ENCODE peak calls at places on chromosomes 7 and 10, in eight cellular contexts. H is heart right ventricle; W is aorta; Y is tibial nerve; C is ascending aorta; I is upper lobe of left lung; B is CD8-positive, alpha-beta T cell; G is cardiac muscle cell. V is an unnamed sample.
A peak's percentile ranks its signal among the peaks of the same experiment; 100 is the strongest.

GRCh38 chr7:154996101-154996500 is 6.8 kb downstream of the PAXIP1 start:
- DNase-seq in H (no peak), W (no peak), Y (no peak), C (no peak), I (no peak), B (no peak), G (no peak), V (no peak)

GRCh38 chr7:7271094-7271874 is 88.9 kb downstream of the C1GALT1 start:
- DNase-seq in H (no peak), W (no peak), Y (no peak), C (no peak), I (no peak), B (no peak), G (no peak), V (no peak)

GRCh38 chr7:923108-924041 is 31.1 kb downstream of the ADAP1 start:
- DNase-seq in H (peak; percentile 56), W (peak; percentile 90), Y (peak; percentile 31), C (peak; percentile 79), I (peak; percentile 86), B (peak; percentile 96), G (peak; percentile 48), V (peak; percentile 76)

GRCh38 chr7:32290015-32290414 is 200.2 kb downstream of the LSM5 start:
- DNase-seq in H (peak; percentile 62), W (peak; percentile 48), Y (no peak), C (no peak), I (peak; percentile 33), B (no peak), G (no peak), V (peak; percentile 70)

GRCh38 chr7:23380961-23381360 is 81.8 kb downstream of the MALSU1 start:
- DNase-seq in H (no peak), W (no peak), Y (no peak), C (no peak), I (no peak), B (no peak), G (peak; percentile 25), V (no peak)

GRCh38 chr10:48457949-48458661 is 146.8 kb downstream of the ARHGAP22 start:
- DNase-seq in H (no peak), W (peak; percentile 20), Y (no peak), C (no peak), I (no peak), B (no peak), G (no peak), V (peak; percentile 48)

GRCh38 chr7:31020652-31021051 is 31.5 kb upstream of the ADCYAP1R1 start:
- DNase-seq in H (no peak), W (no peak), Y (no peak), C (no peak), I (no peak), B (no peak), G (no peak), V (no peak)

GRCh38 chr7:128827248-128827958 is 2.8 kb upstream of the FLNC start:
- DNase-seq in H (peak; percentile 62), W (peak; percentile 77), Y (no peak), C (peak; percentile 71), I (no peak), B (no peak), G (peak; percentile 74), V (no peak)

GRCh38 chr10:122141821-122142651 is 129.1 kb upstream of the BTBD16 start:
- DNase-seq in H (peak; percentile 49), W (peak; percentile 71), Y (no peak), C (no peak), I (no peak), B (no peak), G (no peak), V (no peak)

GRCh38 chr10:43340101-43340500 is 31.3 kb upstream of the FXYD4 start:
- DNase-seq in H (no peak), W (no peak), Y (no peak), C (no peak), I (no peak), B (no peak), G (no peak), V (no peak)

GRCh38 chr7:80699030-80699638 is 60.7 kb downstream of the CD36 start:
- DNase-seq in H (no peak), W (no peak), Y (no peak), C (no peak), I (no peak), B (no peak), G (peak; percentile 71), V (no peak)

GRCh38 chr10:78657622-78658165 is 411.1 kb upstream of the ZMIZ1 start:
- DNase-seq in H (peak; percentile 74), W (peak; percentile 86), Y (peak; percentile 74), C (no peak), I (peak; percentile 79), B (peak; percentile 67), G (peak; percentile 82), V (peak; percentile 84)

GRCh38 chr7:86793129-86793528 is 149.4 kb downstream of the GRM3 start:
- DNase-seq in H (no peak), W (no peak), Y (no peak), C (no peak), I (no peak), B (no peak), G (no peak), V (no peak)

GRCh38 chr7:41979834-41980307 is 257.1 kb downstream of the GLI3 start:
- DNase-seq in H (no peak), W (no peak), Y (no peak), C (no peak), I (no peak), B (no peak), G (peak; percentile 87), V (no peak)

GRCh38 chr7:24477807-24478655 is 95.2 kb upstream of the PALS2 start:
- DNase-seq in H (no peak), W (peak; percentile 54), Y (peak; percentile 19), C (no peak), I (peak; percentile 24), B (no peak), G (peak; percentile 75), V (no peak)

GRCh38 chr7:74598558-74598957 is 59.0 kb upstream of the GTF2I start:
- DNase-seq in H (no peak), W (no peak), Y (no peak), C (no peak), I (no peak), B (no peak), G (no peak), V (no peak)

GRCh38 chr7:10824154-10824553 is 149.5 kb upstream of the PHF14 start:
- DNase-seq in H (no peak), W (no peak), Y (no peak), C (no peak), I (no peak), B (no peak), G (no peak), V (no peak)

DNA sequence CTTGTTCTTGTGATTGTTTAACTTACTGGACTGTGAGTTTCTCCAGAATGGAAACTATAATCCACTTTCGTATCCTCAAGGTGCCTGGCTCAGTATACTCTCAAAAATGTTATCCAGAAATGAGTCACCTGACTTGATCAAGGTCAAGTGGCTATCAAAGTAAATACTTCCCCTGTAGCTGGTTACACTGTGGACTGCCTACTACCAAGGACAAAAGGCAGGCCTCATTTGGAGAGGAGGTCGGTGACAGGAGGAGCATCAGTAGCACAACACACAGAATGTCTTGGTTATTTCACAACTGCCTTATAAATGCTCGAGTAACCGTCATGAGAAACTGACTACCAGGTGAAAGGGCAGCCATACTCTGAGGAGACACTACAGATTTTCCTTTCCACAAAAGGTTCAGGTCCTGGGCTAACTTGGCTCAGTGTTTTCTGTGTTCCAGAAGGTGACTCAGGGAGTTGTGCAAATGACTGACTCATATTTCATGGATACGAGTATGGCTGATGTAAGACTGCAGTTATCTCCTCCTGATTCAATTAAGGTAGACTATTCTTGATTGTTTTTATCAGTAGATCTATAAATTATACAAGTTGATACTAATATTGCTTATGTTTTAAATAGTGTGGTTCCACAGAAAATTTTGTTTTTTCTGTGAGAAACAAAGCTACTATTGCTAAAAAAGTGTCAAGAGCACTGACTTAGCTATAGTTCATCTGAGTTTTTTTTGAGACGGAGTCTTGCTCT is 4.2 kb upstream of the CCNY start:
- DNase-seq in H (no peak), W (no peak), Y (no peak), C (no peak), I (peak; percentile 35), B (no peak), G (peak; percentile 92), V (no peak)
- H3K4me1 ChIP-seq in H (peaks cover 50% of the 10 kb centered on the region), W (peaks cover 25% of the 10 kb centered on the region), Y (peaks cover 20% of the 10 kb centered on the region), C (peaks cover 3% of the 10 kb centered on the region), I (peaks cover 17% of the 10 kb centered on the region), B (peaks cover 21% of the 10 kb centered on the region), G (peaks cover 34% of the 10 kb centered on the region), V (peaks cover 16% of the 10 kb centered on the region)

DNA sequence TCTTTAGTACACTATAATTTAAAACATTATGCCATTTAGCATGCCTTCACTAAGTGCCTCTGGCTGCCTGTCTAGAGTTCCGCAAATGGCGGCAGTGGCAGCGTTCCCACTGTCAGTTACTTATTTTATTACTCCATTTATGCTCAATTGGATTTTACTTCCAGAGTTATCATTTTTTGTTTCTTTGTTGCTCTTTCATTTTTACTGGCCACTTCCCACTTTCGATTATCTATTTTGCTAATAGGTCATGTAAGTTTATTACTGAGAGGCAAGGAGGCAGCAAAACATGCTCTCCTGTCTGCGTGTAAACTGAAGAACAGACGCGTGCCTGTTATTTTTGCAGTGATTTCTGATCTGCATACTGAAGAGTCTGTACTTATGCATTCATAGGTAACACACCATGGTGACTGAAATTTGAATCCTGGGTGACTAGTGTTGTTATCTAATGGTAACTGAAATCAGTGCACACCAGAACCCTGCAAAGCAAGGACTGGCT is 23.1 kb downstream of the KDM7A start:
- DNase-seq in H (no peak), W (no peak), Y (no peak), C (no peak), I (no peak), B (no peak), G (no peak), V (no peak)
- H3K4me3 ChIP-seq in H (no peak overlapping the region), W (no peak overlapping the region), Y (no peak overlapping the region), C (no peak overlapping the region), I (no peak overlapping the region), B (no peak overlapping the region), G (no peak overlapping the region), V (no peak overlapping the region)

GRCh38 chr10:13909911-13910617 is 323.3 kb downstream of the PRPF18 start:
- DNase-seq in H (no peak), W (no peak), Y (no peak), C (no peak), I (no peak), B (no peak), G (peak; percentile 79), V (no peak)
- H3K27ac ChIP-seq in H (no peak overlapping the region), W (no peak overlapping the region), Y (no peak overlapping the region), C (no peak overlapping the region), I (peak overlapping the region; percentile 32), B (no peak overlapping the region), G (no peak overlapping the region), V (no peak overlapping the region)

GRCh38 chr10:70174058-70174741 is 3.9 kb upstream of the SAR1A start:
- DNase-seq in H (no peak), W (no peak), Y (no peak), C (no peak), I (peak; percentile 48), B (no peak), G (no peak), V (no peak)

GRCh38 chr10:70169011-70169410 is 1.3 kb downstream of the SAR1A start:
- DNase-seq in H (no peak), W (no peak), Y (no peak), C (no peak), I (no peak), B (no peak), G (no peak), V (no peak)

GRCh38 chr10:70167246-70167645 is 3.1 kb downstream of the SAR1A start:
- DNase-seq in H (no peak), W (no peak), Y (no peak), C (no peak), I (no peak), B (no peak), G (no peak), V (no peak)

GRCh38 chr10:70166394-70166793 is 3.9 kb downstream of the SAR1A start:
- DNase-seq in H (no peak), W (no peak), Y (no peak), C (no peak), I (no peak), B (no peak), G (no peak), V (no peak)

GRCh38 chr10:70169661-70170364 is 501 bp downstream of the SAR1A start:
- DNase-seq in H (no peak), W (no peak), Y (no peak), C (no peak), I (peak; percentile 44), B (no peak), G (peak; percentile 17), V (no peak)
- H3K4me1 ChIP-seq in H (peaks cover 27% of the 10 kb centered on the region), W (no peaks in the 10 kb centered on the region), Y (peaks cover 26% of the 10 kb centered on the region), C (peaks cover 3% of the 10 kb centered on the region), I (peaks cover 39% of the 10 kb centered on the region), B (peaks cover 57% of the 10 kb centered on the region), G (peaks cover 3% of the 10 kb centered on the region), V (peaks cover 50% of the 10 kb centered on the region)